ENCODE peak calls at places on chromosomes 6 and 20, in six cellular contexts. One of them, this sample, is unnamed.

GRCh38 chr6:156167289-156168076 is 609.7 kb upstream of the ARID1B start:
- DNase-seq in HT-29: no peak
- DNase-seq in stimulated activated CD4-positive, alpha-beta T cell treated with anti-CD3 and anti-CD28 coated beads, Interleukin-1b, Interleukin-23, amount 100 ng/mL, for 48 hours: no peak
- DNase-seq in naive thymus-derived CD4-positive, alpha-beta T cell: no peak
- DNase-seq in NCI-H460: no peak
- DNase-seq in Caki2: no peak
- DNase-seq in this sample: no peak

GRCh38 chr6:87706187-87706966 is 4.3 kb upstream of the AKIRIN2 start:
- DNase-seq in naive thymus-derived CD4-positive, alpha-beta T cell: no peak
- DNase-seq in stimulated activated CD4-positive, alpha-beta T cell treated with anti-CD3 and anti-CD28 coated beads, Interleukin-1b, Interleukin-23, amount 100 ng/mL, for 48 hours: no peak
- DNase-seq in HT-29: peak
- DNase-seq in Caki2: peak
- DNase-seq in NCI-H460: no peak
- DNase-seq in this sample: no peak

GRCh38 chr6:37868447-37868825 is 48.9 kb downstream of the ZFAND3 start:
- DNase-seq in stimulated activated CD4-positive, alpha-beta T cell treated with anti-CD3 and anti-CD28 coated beads, Interleukin-1b, Interleukin-23, amount 100 ng/mL, for 48 hours: no peak
- DNase-seq in naive thymus-derived CD4-positive, alpha-beta T cell: no peak
- DNase-seq in NCI-H460: no peak
- DNase-seq in Caki2: peak
- DNase-seq in HT-29: no peak
- DNase-seq in this sample: peak

GRCh38 chr20:43844778-43845614 is 69.7 kb upstream of the TOX2 start:
- DNase-seq in Caki2: peak
- DNase-seq in NCI-H460: peak
- DNase-seq in stimulated activated CD4-positive, alpha-beta T cell treated with anti-CD3 and anti-CD28 coated beads, Interleukin-1b, Interleukin-23, amount 100 ng/mL, for 48 hours: no peak
- DNase-seq in HT-29: peak
- DNase-seq in naive thymus-derived CD4-positive, alpha-beta T cell: no peak
- DNase-seq in this sample: peak

GRCh38 chr20:53346266-53346665 is 247.4 kb downstream of the ZNF217 start:
- DNase-seq in NCI-H460: no peak
- DNase-seq in stimulated activated CD4-positive, alpha-beta T cell treated with anti-CD3 and anti-CD28 coated beads, Interleukin-1b, Interleukin-23, amount 100 ng/mL, for 48 hours: no peak
- DNase-seq in HT-29: no peak
- DNase-seq in Caki2: no peak
- DNase-seq in naive thymus-derived CD4-positive, alpha-beta T cell: no peak
- DNase-seq in this sample: no peak

GRCh38 chr6:18514180-18514579 is 127.0 kb downstream of the RNF144B start:
- DNase-seq in naive thymus-derived CD4-positive, alpha-beta T cell: no peak
- DNase-seq in HT-29: no peak
- DNase-seq in Caki2: no peak
- DNase-seq in stimulated activated CD4-positive, alpha-beta T cell treated with anti-CD3 and anti-CD28 coated beads, Interleukin-1b, Interleukin-23, amount 100 ng/mL, for 48 hours: no peak
- DNase-seq in NCI-H460: no peak
- DNase-seq in this sample: no peak

GRCh38 chr6:94668896-94669295 is 908.4 kb upstream of the MANEA start:
- DNase-seq in NCI-H460: no peak
- DNase-seq in Caki2: no peak
- DNase-seq in stimulated activated CD4-positive, alpha-beta T cell treated with anti-CD3 and anti-CD28 coated beads, Interleukin-1b, Interleukin-23, amount 100 ng/mL, for 48 hours: no peak
- DNase-seq in naive thymus-derived CD4-positive, alpha-beta T cell: no peak
- DNase-seq in HT-29: no peak
- DNase-seq in this sample: no peak

GRCh38 chr6:80181352-80182081 is 75.0 kb downstream of the BCKDHB start:
- DNase-seq in NCI-H460: no peak
- DNase-seq in naive thymus-derived CD4-positive, alpha-beta T cell: no peak
- DNase-seq in HT-29: peak
- DNase-seq in stimulated activated CD4-positive, alpha-beta T cell treated with anti-CD3 and anti-CD28 coated beads, Interleukin-1b, Interleukin-23, amount 100 ng/mL, for 48 hours: no peak
- DNase-seq in Caki2: peak
- DNase-seq in this sample: no peak

GRCh38 chr20:43563991-43564390 is 5.2 kb downstream of the SGK2 start:
- DNase-seq in stimulated activated CD4-positive, alpha-beta T cell treated with anti-CD3 and anti-CD28 coated beads, Interleukin-1b, Interleukin-23, amount 100 ng/mL, for 48 hours: no peak
- DNase-seq in HT-29: no peak
- DNase-seq in Caki2: no peak
- DNase-seq in naive thymus-derived CD4-positive, alpha-beta T cell: no peak
- DNase-seq in NCI-H460: no peak
- DNase-seq in this sample: no peak

This sample was measured in ACHN.